ENCODE peak calls at places on chromosomes 16 and 17, in ten cellular contexts. I, J, V, E, N, M, R, H, Q and Y are unnamed samples.

GRCh38 chr17:64491034-64491860 is 5.6 kb downstream of the POLG2 start:
- DNase-seq in I (no peak), J (no peak), V (no peak), E (peak; percentile 63), N (peak; percentile 61), M (no peak), R (no peak), H (peak; percentile 53), Q (peak; percentile 25), Y (no peak)

GRCh38 chr16:8183186-8184099 is 406.9 kb downstream of the TMEM114 start:
- DNase-seq in I (no peak), J (no peak), V (no peak), E (no peak), N (no peak), M (no peak), R (no peak), H (no peak), Q (no peak), Y (no peak)

GRCh38 chr16:16162591-16162990 is 60.7 kb downstream of the ABCC6 start:
- DNase-seq in I (no peak), J (no peak), V (no peak), E (no peak), N (no peak), M (no peak), R (no peak), H (no peak), Q (no peak), Y (no peak)

GRCh38 chr17:67092291-67092690 is 47.9 kb downstream of the CACNG1 start:
- DNase-seq in I (no peak), J (no peak), V (no peak), E (no peak), N (no peak), M (no peak), R (no peak), H (no peak), Q (no peak), Y (no peak)

GRCh38 chr17:17402558-17402957 is 74.2 kb upstream of the MED9 start:
- DNase-seq in I (no peak), J (no peak), V (no peak), E (no peak), N (no peak), M (no peak), R (no peak), H (no peak), Q (no peak), Y (no peak)

GRCh38 chr16:9370071-9370491 is 278.6 kb downstream of the HAPSTR1 start:
- DNase-seq in I (peak; percentile 87), J (no peak), V (no peak), E (no peak), N (no peak), M (no peak), R (no peak), H (no peak), Q (no peak), Y (no peak)

GRCh38 chr16:48451323-48451722 is 66.1 kb upstream of the SIAH1 start:
- DNase-seq in I (no peak), J (no peak), V (no peak), E (no peak), N (no peak), M (no peak), R (no peak), H (no peak), Q (no peak), Y (no peak)

GRCh38 chr17:4623249-4623648 is 18.2 kb downstream of the ALOX15 start:
- DNase-seq in I (no peak), J (no peak), V (no peak), E (no peak), N (peak; percentile 61), M (no peak), R (no peak), H (no peak), Q (no peak), Y (no peak)

GRCh38 chr16:11915644-11916523 is at the start of gene GSPT1:
- DNase-seq in I (peak; percentile 99), J (peak; percentile 99), V (peak; percentile 87), E (peak; percentile 99), N (peak; percentile 96), M (peak; percentile 100), R (peak; percentile 97), H (peak; percentile 95), Q (peak; percentile 98), Y (peak; percentile 96)
- TF ChIP-seq CTCF in I (peak; percentile 16), J (peak; percentile 25), V (no peak), E (peak; percentile 8), N (no peak), M (no peak), R (peak; percentile 25), H (peak; percentile 22), Q (peak; percentile 12), Y (no peak)

GRCh38 chr16:19882186-19882585 is 2.5 kb downstream of the GPRC5B start:
- DNase-seq in I (no peak), J (no peak), V (no peak), E (no peak), N (no peak), M (no peak), R (no peak), H (no peak), Q (no peak), Y (no peak)

GRCh38 chr16:19884611-19885455 is at the start of gene GPRC5B:
- DNase-seq in I (peak; percentile 51), J (peak; percentile 46), V (no peak), E (no peak), N (no peak), M (no peak), R (no peak), H (no peak), Q (no peak), Y (no peak)

GRCh38 chr16:19882641-19883040 is 2.0 kb downstream of the GPRC5B start:
- DNase-seq in I (no peak), J (no peak), V (no peak), E (no peak), N (no peak), M (no peak), R (no peak), H (no peak), Q (no peak), Y (no peak)

GRCh38 chr16:19884021-19884485 is 595 bp downstream of the GPRC5B start:
- DNase-seq in I (peak; percentile 49), J (peak; percentile 47), V (no peak), E (no peak), N (no peak), M (no peak), R (no peak), H (no peak), Q (no peak), Y (no peak)

DNA sequence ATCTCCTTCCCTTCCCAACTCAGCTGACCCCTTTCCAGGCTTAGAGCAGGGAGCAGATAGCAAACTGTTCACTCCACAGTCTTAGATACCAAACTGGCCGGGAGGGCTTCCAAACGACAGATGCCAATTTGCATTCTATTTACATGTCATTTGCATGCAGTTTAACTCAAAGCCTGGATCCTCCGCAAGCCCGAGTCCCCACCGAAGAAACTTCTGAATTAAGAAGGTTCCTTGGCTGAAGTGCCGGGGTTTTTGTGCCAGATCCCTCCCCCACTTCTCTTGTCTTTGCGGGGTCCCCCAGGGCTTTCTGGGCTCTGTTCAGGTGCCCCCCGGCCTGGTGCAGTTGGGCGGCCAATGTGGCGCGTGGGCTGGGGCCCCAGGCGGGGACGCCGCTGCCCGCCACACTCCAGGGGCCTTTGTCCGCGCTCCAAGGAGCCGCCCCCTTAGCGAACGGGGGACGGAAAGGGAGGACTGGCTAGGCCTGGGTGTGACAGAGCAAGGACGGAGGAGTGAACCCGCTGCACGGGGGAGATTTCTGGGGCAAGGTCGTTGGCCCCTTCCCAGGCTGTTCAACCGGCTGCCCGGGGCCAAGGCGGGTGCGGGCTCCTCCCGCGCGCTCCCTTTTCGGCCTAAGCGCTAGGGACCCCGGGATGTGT is 1.2 kb downstream of the GPRC5B start:
- DNase-seq in I (peak; percentile 66), J (no peak), V (no peak), E (no peak), N (no peak), M (no peak), R (no peak), H (no peak), Q (no peak), Y (no peak)
- H3K4me3 ChIP-seq in I (peak overlapping the region; percentile 80), J (peak overlapping the region; percentile 64), V (peak overlapping the region; percentile 66), E (no peak overlapping the region), N (peak overlapping the region; percentile 7), M (peak overlapping the region; percentile 73), R (no peak overlapping the region), H (peak overlapping the region; percentile 81), Q (peak overlapping the region; percentile 45), Y (no peak overlapping the region)

DNA sequence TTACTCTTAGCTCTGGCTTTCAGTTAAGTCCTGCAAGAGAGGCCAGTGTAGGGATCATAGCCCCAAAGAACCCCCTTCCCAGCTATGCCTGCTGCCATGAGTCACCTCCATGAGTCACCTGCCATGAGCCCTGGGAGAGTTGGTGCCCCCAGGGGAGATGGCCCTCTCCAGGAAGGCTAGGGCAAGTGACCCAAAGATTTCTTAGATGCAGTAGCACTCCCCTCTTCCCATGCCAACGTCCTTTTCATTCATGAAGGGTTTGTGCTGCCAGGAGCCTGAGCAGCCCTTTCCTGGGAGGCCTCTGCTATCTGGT is 78.6 kb upstream of the LGALS9 start:
- DNase-seq in I (no peak), J (no peak), V (no peak), E (no peak), N (peak; percentile 68), M (no peak), R (peak; percentile 56), H (peak; percentile 96), Q (peak; percentile 51), Y (no peak)
- TF ChIP-seq CTCF in I (no peak), J (no peak), V (no peak), E (no peak), N (no peak), M (no peak), R (peak; percentile 5), H (no peak), Q (no peak), Y (no peak)

GRCh38 chr17:10730956-10731879 is 1.4 kb upstream of the TMEM220 start:
- DNase-seq in I (no peak), J (no peak), V (no peak), E (no peak), N (no peak), M (no peak), R (no peak), H (no peak), Q (no peak), Y (no peak)

GRCh38 chr17:10733666-10734065 is 3.8 kb upstream of the TMEM220 start:
- DNase-seq in I (no peak), J (no peak), V (no peak), E (no peak), N (no peak), M (peak; percentile 47), R (no peak), H (no peak), Q (no peak), Y (no peak)

GRCh38 chr17:10728331-10728730 is 1.5 kb downstream of the TMEM220 start:
- DNase-seq in I (no peak), J (no peak), V (no peak), E (no peak), N (no peak), M (no peak), R (no peak), H (no peak), Q (no peak), Y (no peak)

GRCh38 chr17:10727192-10727591 is 2.6 kb downstream of the TMEM220 start:
- DNase-seq in I (no peak), J (no peak), V (no peak), E (no peak), N (no peak), M (no peak), R (no peak), H (no peak), Q (no peak), Y (no peak)

DNA sequence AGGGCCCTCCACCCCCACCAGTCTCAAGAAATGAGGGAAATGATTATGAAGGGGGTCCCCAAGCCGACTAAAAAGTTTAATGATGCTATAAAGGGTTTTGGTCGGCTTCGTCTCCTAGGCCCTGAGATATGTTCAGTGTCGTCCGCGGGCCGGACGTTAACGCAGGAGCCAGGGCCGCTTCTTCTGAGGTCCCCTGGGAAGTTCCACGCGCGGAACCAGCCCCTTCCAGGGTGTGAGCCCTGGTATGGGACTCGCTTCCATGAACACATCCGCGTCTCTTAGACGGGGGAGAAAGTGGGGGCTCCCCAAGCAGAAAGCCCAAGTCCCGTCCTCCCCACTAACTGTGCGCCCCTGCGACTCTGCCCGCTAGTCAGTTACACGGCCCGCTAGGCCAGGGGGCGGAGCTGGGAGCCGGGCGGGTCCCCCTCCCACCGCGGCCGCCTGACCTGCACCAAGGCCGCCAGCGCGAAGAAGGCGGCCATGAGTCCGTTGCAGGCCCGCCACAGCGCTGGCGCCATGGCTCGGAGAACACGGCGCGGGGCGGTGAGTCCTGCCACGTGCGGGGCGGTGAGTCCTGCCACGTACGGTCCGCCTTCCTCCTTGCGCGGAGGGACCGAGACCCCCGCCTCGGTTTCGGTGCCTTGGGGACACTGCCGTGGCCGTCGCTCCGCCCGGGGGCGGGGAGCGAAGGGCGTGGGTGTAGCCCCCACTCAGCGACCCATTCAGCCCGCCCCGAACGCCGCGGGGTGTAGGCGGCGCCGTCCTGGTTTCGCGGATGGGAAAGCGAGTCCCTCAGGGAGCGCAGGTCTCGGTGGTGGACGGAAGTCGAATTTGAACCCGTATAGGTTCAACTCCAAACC is at the start of gene TMEM220:
- DNase-seq in I (peak; percentile 89), J (peak; percentile 87), V (no peak), E (no peak), N (peak; percentile 63), M (peak; percentile 90), R (no peak), H (no peak), Q (peak; percentile 75), Y (no peak)
- H3K4me3 ChIP-seq in I (peak within 1 kb of the TSS; percentile 62), J (peak within 1 kb of the TSS; percentile 77), V (peak within 1 kb of the TSS; percentile 57), E (no peak within 1 kb of the TSS), N (peak within 1 kb of the TSS; percentile 64), M (peak within 1 kb of the TSS; percentile 54), R (no peak within 1 kb of the TSS), H (no peak within 1 kb of the TSS), Q (peak within 1 kb of the TSS; percentile 67), Y (no peak within 1 kb of the TSS)